ENCODE peak calls at places on chromosomes 1 and 21, in eight cellular contexts. One of them, this sample, is unnamed.

GRCh38 chr1:165592945-165593823 is 37.9 kb upstream of the MGST3 start:
- DNase-seq in GM23248: peak
- DNase-seq in hepatocyte: peak
- DNase-seq in psoas muscle: peak
- DNase-seq in AG04450: peak
- DNase-seq in fibroblast of pulmonary artery: peak
- DNase-seq in IMR-90: peak
- DNase-seq in heart right ventricle: no peak
- DNase-seq in this sample: peak

GRCh38 chr1:214899908-214900470 is 182.5 kb upstream of the KCNK2 start:
- DNase-seq in psoas muscle: no peak
- DNase-seq in heart right ventricle: no peak
- DNase-seq in fibroblast of pulmonary artery: peak
- DNase-seq in IMR-90: peak
- DNase-seq in GM23248: peak
- DNase-seq in hepatocyte: no peak
- DNase-seq in AG04450: no peak
- DNase-seq in this sample: peak

GRCh38 chr1:42070996-42071395 is 82.2 kb upstream of the GUCA2B start:
- DNase-seq in psoas muscle: no peak
- DNase-seq in IMR-90: no peak
- DNase-seq in fibroblast of pulmonary artery: peak
- DNase-seq in GM23248: no peak
- DNase-seq in heart right ventricle: no peak
- DNase-seq in AG04450: no peak
- DNase-seq in hepatocyte: no peak
- DNase-seq in this sample: no peak

GRCh38 chr1:97930472-97930871 is 9.6 kb upstream of the DPYD start:
- DNase-seq in IMR-90: no peak
- DNase-seq in psoas muscle: no peak
- DNase-seq in AG04450: no peak
- DNase-seq in hepatocyte: no peak
- DNase-seq in GM23248: no peak
- DNase-seq in heart right ventricle: no peak
- DNase-seq in fibroblast of pulmonary artery: no peak
- DNase-seq in this sample: no peak

GRCh38 chr1:17672226-17672625 is 82.9 kb upstream of the ACTL8 start:
- DNase-seq in fibroblast of pulmonary artery: no peak
- DNase-seq in GM23248: no peak
- DNase-seq in IMR-90: no peak
- DNase-seq in heart right ventricle: no peak
- DNase-seq in psoas muscle: no peak
- DNase-seq in AG04450: no peak
- DNase-seq in hepatocyte: no peak
- DNase-seq in this sample: peak

GRCh38 chr1:217747156-217747769 is 116.1 kb downstream of the SPATA17 start:
- DNase-seq in psoas muscle: no peak
- DNase-seq in heart right ventricle: no peak
- DNase-seq in GM23248: peak
- DNase-seq in AG04450: peak
- DNase-seq in fibroblast of pulmonary artery: peak
- DNase-seq in IMR-90: peak
- DNase-seq in hepatocyte: peak
- DNase-seq in this sample: peak

GRCh38 chr1:1349256-1350012 is at the start of gene DVL1:
- DNase-seq in GM23248: peak
- DNase-seq in heart right ventricle: peak
- DNase-seq in fibroblast of pulmonary artery: peak
- DNase-seq in AG04450: peak
- DNase-seq in hepatocyte: peak
- DNase-seq in psoas muscle: peak
- DNase-seq in IMR-90: peak
- DNase-seq in this sample: peak

GRCh38 chr1:169538998-169539871 is 47.0 kb downstream of the F5 start:
- DNase-seq in fibroblast of pulmonary artery: peak
- DNase-seq in GM23248: peak
- DNase-seq in IMR-90: peak
- DNase-seq in psoas muscle: no peak
- DNase-seq in hepatocyte: peak
- DNase-seq in heart right ventricle: no peak
- DNase-seq in AG04450: peak
- DNase-seq in this sample: no peak

GRCh38 chr1:42089246-42089645 is 64.0 kb upstream of the GUCA2B start:
- DNase-seq in heart right ventricle: no peak
- DNase-seq in AG04450: no peak
- DNase-seq in fibroblast of pulmonary artery: no peak
- DNase-seq in IMR-90: no peak
- DNase-seq in GM23248: no peak
- DNase-seq in hepatocyte: no peak
- DNase-seq in psoas muscle: no peak
- DNase-seq in this sample: no peak

GRCh38 chr1:172726740-172727139 is 67.8 kb downstream of the FASLG start:
- DNase-seq in psoas muscle: no peak
- DNase-seq in AG04450: no peak
- DNase-seq in GM23248: no peak
- DNase-seq in fibroblast of pulmonary artery: no peak
- DNase-seq in heart right ventricle: no peak
- DNase-seq in hepatocyte: no peak
- DNase-seq in IMR-90: no peak
- DNase-seq in this sample: no peak

GRCh38 chr1:43174873-43175272 is 2.7 kb downstream of the CFAP57 start:
- DNase-seq in GM23248: no peak
- DNase-seq in fibroblast of pulmonary artery: no peak
- DNase-seq in AG04450: no peak
- DNase-seq in IMR-90: no peak
- DNase-seq in psoas muscle: no peak
- DNase-seq in heart right ventricle: no peak
- DNase-seq in hepatocyte: no peak
- DNase-seq in this sample: no peak

GRCh38 chr1:234572966-234573365 is 37.0 kb downstream of the IRF2BP2 start:
- DNase-seq in psoas muscle: no peak
- DNase-seq in hepatocyte: no peak
- DNase-seq in fibroblast of pulmonary artery: no peak
- DNase-seq in AG04450: no peak
- DNase-seq in heart right ventricle: no peak
- DNase-seq in IMR-90: no peak
- DNase-seq in GM23248: no peak
- DNase-seq in this sample: no peak

GRCh38 chr1:203099760-203100159 is 13.9 kb upstream of the MYOG start:
- DNase-seq in GM23248: no peak
- DNase-seq in IMR-90: no peak
- DNase-seq in psoas muscle: no peak
- DNase-seq in fibroblast of pulmonary artery: no peak
- DNase-seq in hepatocyte: no peak
- DNase-seq in heart right ventricle: no peak
- DNase-seq in AG04450: no peak
- DNase-seq in this sample: no peak

DNA sequence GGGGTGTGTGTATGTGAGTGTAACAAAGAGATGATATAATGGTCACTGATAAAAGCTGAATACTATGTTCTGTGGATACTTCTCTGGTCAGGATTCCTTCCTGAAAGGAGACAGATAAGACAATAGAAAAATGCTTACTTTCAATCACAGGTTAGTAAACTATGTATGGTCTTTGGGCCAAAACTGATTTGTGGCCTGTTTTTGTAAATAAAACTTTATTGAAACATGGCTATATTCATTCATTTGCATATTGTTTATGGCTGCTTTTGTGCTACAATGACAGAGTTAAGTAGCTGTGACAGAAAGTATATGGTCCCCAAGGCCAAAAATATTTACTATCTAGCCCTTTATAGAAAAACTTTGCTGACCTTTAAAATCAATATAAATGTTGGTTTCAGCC is 82.2 kb upstream of the DMRTA2 start:
- DNase-seq in IMR-90: no peak
- DNase-seq in psoas muscle: no peak
- DNase-seq in heart right ventricle: no peak
- DNase-seq in GM23248: no peak
- DNase-seq in AG04450: no peak
- DNase-seq in hepatocyte: no peak
- DNase-seq in fibroblast of pulmonary artery: no peak
- DNase-seq in this sample: no peak
- H3K4me3 ChIP-seq in IMR-90: no peak
- H3K4me3 ChIP-seq in psoas muscle: no peak
- H3K4me3 ChIP-seq in heart right ventricle: no peak
- H3K4me3 ChIP-seq in GM23248: no peak
- H3K4me3 ChIP-seq in AG04450: no peak
- H3K4me3 ChIP-seq in hepatocyte: no peak
- H3K4me3 ChIP-seq in fibroblast of pulmonary artery: no peak
- H3K4me3 ChIP-seq in this sample: no peak

DNA sequence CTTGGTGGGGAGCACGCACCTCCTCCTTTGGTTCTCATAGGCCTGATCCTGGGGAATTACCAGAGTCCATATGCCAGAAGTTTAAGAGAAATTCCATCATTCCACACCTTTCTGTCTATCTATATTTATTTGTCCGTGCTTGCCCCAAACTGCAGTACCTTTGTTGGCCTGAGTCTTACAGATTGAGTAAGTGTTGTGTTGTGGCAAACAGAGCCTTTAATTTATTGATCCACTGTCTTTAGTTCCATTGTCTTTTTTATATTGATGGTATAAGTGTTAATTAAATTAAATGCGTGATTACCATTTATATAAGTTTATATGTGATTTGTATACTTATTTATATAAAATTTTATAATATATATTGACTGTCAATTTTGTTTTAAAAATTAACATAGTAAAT is 4.9 kb downstream of the SH3BGR start:
- DNase-seq in GM23248: peak
- DNase-seq in IMR-90: no peak
- DNase-seq in hepatocyte: no peak
- DNase-seq in fibroblast of pulmonary artery: peak
- DNase-seq in psoas muscle: no peak
- DNase-seq in heart right ventricle: no peak
- DNase-seq in AG04450: no peak
- DNase-seq in this sample: peak
- H3K4me3 ChIP-seq in GM23248: no peak
- H3K4me3 ChIP-seq in IMR-90: no peak
- H3K4me3 ChIP-seq in hepatocyte: no peak
- H3K4me3 ChIP-seq in fibroblast of pulmonary artery: no peak
- H3K4me3 ChIP-seq in psoas muscle: peak
- H3K4me3 ChIP-seq in heart right ventricle: no peak
- H3K4me3 ChIP-seq in AG04450: no peak
- H3K4me3 ChIP-seq in this sample: no peak

DNA sequence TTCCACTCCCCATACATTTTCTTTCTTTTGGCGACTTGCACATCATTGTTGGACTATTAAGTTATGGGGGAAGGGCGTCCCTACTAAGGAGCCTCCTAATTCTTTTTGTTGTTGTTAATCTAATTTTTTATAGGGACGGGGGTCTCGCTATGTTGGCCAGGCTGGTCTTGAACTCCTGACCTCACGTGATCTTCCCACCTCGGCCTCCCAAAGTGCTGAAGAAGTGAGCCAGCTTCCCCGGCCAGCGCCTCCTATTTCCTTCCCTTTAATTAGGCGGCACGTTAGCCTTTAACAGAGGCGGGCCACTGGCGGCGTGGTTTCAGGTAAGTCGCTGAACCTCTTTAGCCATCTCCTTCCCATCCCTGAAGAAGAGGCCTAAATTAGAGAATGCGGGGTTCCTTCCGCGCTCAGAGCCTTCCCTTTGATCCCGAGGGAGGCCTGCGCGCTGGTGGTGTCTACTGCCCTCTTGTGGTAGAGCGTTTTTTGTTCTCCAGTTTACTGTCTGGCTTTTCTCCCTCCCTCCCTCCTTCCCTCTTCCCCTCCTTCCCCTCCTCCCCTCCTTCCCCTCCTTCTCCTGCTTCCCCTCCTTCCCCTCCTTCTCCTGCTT is 38.1 kb downstream of the TNFRSF9 start:
- DNase-seq in fibroblast of pulmonary artery: peak
- DNase-seq in heart right ventricle: peak
- DNase-seq in AG04450: peak
- DNase-seq in IMR-90: peak
- DNase-seq in hepatocyte: peak
- DNase-seq in psoas muscle: peak
- DNase-seq in GM23248: peak
- DNase-seq in this sample: peak
- H3K4me3 ChIP-seq in fibroblast of pulmonary artery: no peak
- H3K4me3 ChIP-seq in heart right ventricle: peak
- H3K4me3 ChIP-seq in AG04450: no peak
- H3K4me3 ChIP-seq in IMR-90: no peak
- H3K4me3 ChIP-seq in hepatocyte: no peak
- H3K4me3 ChIP-seq in psoas muscle: peak
- H3K4me3 ChIP-seq in GM23248: peak
- H3K4me3 ChIP-seq in this sample: no peak

GRCh38 chr1:245875581-245876263 is 631.4 kb downstream of the SMYD3 start:
- DNase-seq in GM23248: peak
- DNase-seq in fibroblast of pulmonary artery: peak
- DNase-seq in IMR-90: no peak
- DNase-seq in psoas muscle: no peak
- DNase-seq in hepatocyte: no peak
- DNase-seq in AG04450: no peak
- DNase-seq in heart right ventricle: no peak
- DNase-seq in this sample: no peak
- H3K4me3 ChIP-seq in GM23248: no peak
- H3K4me3 ChIP-seq in fibroblast of pulmonary artery: no peak
- H3K4me3 ChIP-seq in IMR-90: no peak
- H3K4me3 ChIP-seq in psoas muscle: no peak
- H3K4me3 ChIP-seq in hepatocyte: no peak
- H3K4me3 ChIP-seq in AG04450: no peak
- H3K4me3 ChIP-seq in heart right ventricle: no peak
- H3K4me3 ChIP-seq in this sample: no peak

DNA sequence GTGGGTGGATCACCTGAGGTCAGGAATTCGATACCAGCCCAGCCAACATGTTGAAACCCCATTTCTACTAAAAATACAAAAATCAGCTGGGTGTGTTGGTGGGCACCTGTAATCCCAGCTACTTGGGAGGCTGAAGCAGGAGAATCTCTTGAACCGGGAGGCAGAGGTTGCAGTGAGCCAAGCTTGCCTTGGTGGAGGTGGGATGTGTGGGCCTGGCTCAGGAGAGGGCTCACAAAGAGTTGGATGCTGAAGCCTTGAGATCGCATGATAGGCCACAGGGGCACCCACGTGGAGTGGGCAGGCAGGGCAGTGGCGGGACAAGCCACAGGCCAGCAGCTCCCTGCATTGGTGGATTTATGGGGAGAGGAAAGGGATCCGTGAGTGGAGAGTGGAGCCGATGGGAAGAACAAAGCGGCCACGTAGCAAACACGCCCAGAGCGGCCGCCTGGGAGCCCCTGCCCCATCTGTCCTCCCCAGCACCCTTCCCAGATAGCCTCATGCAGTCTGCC is 4.4 kb downstream of the THAP3 start:
- DNase-seq in psoas muscle: no peak
- DNase-seq in GM23248: no peak
- DNase-seq in fibroblast of pulmonary artery: no peak
- DNase-seq in AG04450: no peak
- DNase-seq in hepatocyte: no peak
- DNase-seq in IMR-90: no peak
- DNase-seq in heart right ventricle: no peak
- DNase-seq in this sample: no peak
- H3K4me3 ChIP-seq in psoas muscle: no peak
- H3K4me3 ChIP-seq in GM23248: no peak
- H3K4me3 ChIP-seq in fibroblast of pulmonary artery: no peak
- H3K4me3 ChIP-seq in AG04450: no peak
- H3K4me3 ChIP-seq in hepatocyte: no peak
- H3K4me3 ChIP-seq in IMR-90: no peak
- H3K4me3 ChIP-seq in heart right ventricle: no peak
- H3K4me3 ChIP-seq in this sample: no peak

GRCh38 chr21:18759751-18760161 is 356.2 kb upstream of the TMPRSS15 start:
- DNase-seq in heart right ventricle: no peak
- DNase-seq in IMR-90: no peak
- DNase-seq in AG04450: no peak
- DNase-seq in GM23248: no peak
- DNase-seq in psoas muscle: no peak
- DNase-seq in fibroblast of pulmonary artery: no peak
- DNase-seq in hepatocyte: no peak
- DNase-seq in this sample: no peak
- H3K4me3 ChIP-seq in heart right ventricle: no peak
- H3K4me3 ChIP-seq in IMR-90: no peak
- H3K4me3 ChIP-seq in AG04450: no peak
- H3K4me3 ChIP-seq in GM23248: no peak
- H3K4me3 ChIP-seq in psoas muscle: no peak
- H3K4me3 ChIP-seq in fibroblast of pulmonary artery: no peak
- H3K4me3 ChIP-seq in hepatocyte: no peak
- H3K4me3 ChIP-seq in this sample: no peak

GRCh38 chr1:153987621-153988020 is 1.5 kb upstream of the RAB13 start:
- DNase-seq in psoas muscle: no peak
- DNase-seq in hepatocyte: no peak
- DNase-seq in IMR-90: no peak
- DNase-seq in heart right ventricle: no peak
- DNase-seq in fibroblast of pulmonary artery: no peak
- DNase-seq in AG04450: no peak
- DNase-seq in GM23248: no peak
- DNase-seq in this sample: no peak
- H3K4me3 ChIP-seq in psoas muscle: no peak
- H3K4me3 ChIP-seq in hepatocyte: no peak
- H3K4me3 ChIP-seq in IMR-90: no peak
- H3K4me3 ChIP-seq in heart right ventricle: no peak
- H3K4me3 ChIP-seq in fibroblast of pulmonary artery: no peak
- H3K4me3 ChIP-seq in AG04450: no peak
- H3K4me3 ChIP-seq in GM23248: no peak
- H3K4me3 ChIP-seq in this sample: no peak